ENCODE peak calls at places on chromosomes 4 and X, in five cellular contexts. X is Karpas-422, H is AG09309, S is aorta, N is skeletal muscle cell. C is an unnamed sample.

GRCh38 chr4:147528054-147528453 is 47.2 kb downstream of the EDNRA start:
- DNase-seq in N (no peak), H (no peak), S (no peak), X (no peak), C (no peak)

GRCh38 chrX:55144697-55145096 is 55.9 kb downstream of the PAGE2 start:
- DNase-seq in N (no peak), S (no peak), H (no peak), X (no peak), C (no peak)

GRCh38 chr4:19382993-19383392 is 868.7 kb upstream of the SLIT2 start:
- DNase-seq in S (no peak), H (peak; percentile 71), X (no peak), N (peak; percentile 66), C (peak; percentile 35)

GRCh38 chr4:83780334-83780733 is 244.4 kb downstream of the GPAT3 start:
- DNase-seq in N (no peak), X (no peak), S (no peak), H (no peak), C (peak; percentile 54)

GRCh38 chr4:88759039-88759631 is 61.5 kb upstream of the NAP1L5 start:
- DNase-seq in S (no peak), H (peak; percentile 18), X (no peak), N (peak; percentile 86), C (peak; percentile 76)

GRCh38 chr4:102625232-102625930 is 124.2 kb downstream of the NFKB1 start:
- DNase-seq in N (no peak), X (peak; percentile 62), H (no peak), S (peak; percentile 73), C (peak; percentile 68)

GRCh38 chr4:178275671-178276360 is 833.6 kb upstream of the AGA start:
- DNase-seq in N (no peak), H (no peak), X (no peak), S (no peak), C (no peak)

GRCh38 chr4:105059337-105059736 is 87.3 kb upstream of the TET2 start:
- DNase-seq in H (no peak), S (no peak), N (no peak), X (no peak), C (peak; percentile 46)

GRCh38 chr4:52956691-52957090 is 94.6 kb downstream of the RASL11B start:
- DNase-seq in H (no peak), S (no peak), X (no peak), N (no peak), C (no peak)

GRCh38 chrX:112677167-112677566 is 2.6 kb downstream of the LHFPL1 start:
- DNase-seq in N (peak; percentile 72), S (no peak), X (no peak), H (no peak), C (no peak)

GRCh38 chr4:67437974-67438713 is 107.2 kb downstream of the CENPC start:
- DNase-seq in S (no peak), N (peak; percentile 71), H (peak; percentile 56), X (no peak), C (peak; percentile 75)

GRCh38 chr4:98143001-98143899 is at the start of gene STPG2:
- DNase-seq in S (peak; percentile 95), N (peak; percentile 19), H (peak; percentile 42), X (peak; percentile 99), C (peak; percentile 94)

GRCh38 chrX:34132028-34132427 is at the start of gene FAM47A:
- DNase-seq in N (no peak), X (no peak), S (no peak), H (no peak), C (no peak)

GRCh38 chrX:104430720-104431119 is 135.3 kb upstream of the IL1RAPL2 start:
- DNase-seq in S (no peak), X (no peak), H (no peak), N (no peak), C (peak; percentile 81)

GRCh38 chr4:137253949-137254348 is 278.3 kb downstream of the PCDH18 start:
- DNase-seq in H (peak; percentile 18), X (no peak), N (peak; percentile 52), S (no peak), C (peak; percentile 23)

GRCh38 chr4:16269742-16270522 is 43.7 kb upstream of the TAPT1 start:
- DNase-seq in N (peak; percentile 94), H (peak; percentile 97), X (no peak), S (peak; percentile 67), C (peak; percentile 83)

GRCh38 chrX:30577362-30577961 is at the start of gene TASL:
- DNase-seq in N (no peak), S (peak; percentile 55), X (peak; percentile 74), H (no peak), C (no peak)

GRCh38 chrX:8988456-8988855 is 45.5 kb downstream of the FAM9B start:
- DNase-seq in H (no peak), N (peak; percentile 16), S (peak; percentile 65), X (no peak), C (peak; percentile 88)

GRCh38 chrX:45596190-45596808 is 395.6 kb upstream of the DIPK2B start:
- DNase-seq in X (no peak), S (no peak), H (no peak), N (no peak), C (no peak)

GRCh38 chrX:16970977-16971376 is 24.5 kb downstream of the REPS2 start:
- DNase-seq in S (no peak), H (no peak), X (no peak), N (no peak), C (peak; percentile 64)

GRCh38 chrX:9071031-9071650 is 37.2 kb upstream of the FAM9B start:
- DNase-seq in S (no peak), H (no peak), X (no peak), N (no peak), C (peak; percentile 0)

GRCh38 chr4:126364290-126364978 is 1049.7 kb downstream of the FAT4 start:
- DNase-seq in X (no peak), S (no peak), H (no peak), N (no peak), C (no peak)

GRCh38 chrX:115023139-115023538 is 5.7 kb upstream of the IL13RA2 start:
- DNase-seq in X (no peak), N (peak; percentile 52), H (peak; percentile 54), S (no peak), C (peak; percentile 91)
- H3K4me3 ChIP-seq in X (no peak overlapping the region), N (no peak overlapping the region), H (no peak overlapping the region), S (no peak overlapping the region), C (no peak overlapping the region)

GRCh38 chr4:149110499-149110898 is 668.3 kb upstream of the NR3C2 start:
- DNase-seq in S (no peak), X (no peak), H (no peak), N (no peak), C (no peak)

GRCh38 chr4:149108626-149109025 is 666.4 kb upstream of the NR3C2 start:
- DNase-seq in N (no peak), H (no peak), X (no peak), S (no peak), C (no peak)

GRCh38 chr4:149112109-149112508 is 669.9 kb upstream of the NR3C2 start:
- DNase-seq in X (no peak), N (no peak), S (no peak), H (no peak), C (no peak)

GRCh38 chr4:149113804-149114430 is 671.7 kb upstream of the NR3C2 start:
- DNase-seq in N (no peak), H (peak; percentile 42), X (no peak), S (no peak), C (peak; percentile 35)
- H3K4me3 ChIP-seq in N (no peak overlapping the region), H (no peak overlapping the region), X (no peak overlapping the region), S (no peak overlapping the region), C (no peak overlapping the region)

GRCh38 chr4:140427104-140427918 is at the start of gene CLGN:
- DNase-seq in H (no peak), X (peak; percentile 74), N (no peak), S (peak; percentile 58), C (peak; percentile 47)

GRCh38 chr4:140426610-140427103 is 791 bp downstream of the CLGN start:
- DNase-seq in X (no peak), H (no peak), S (no peak), N (no peak), C (no peak)

GRCh38 chr4:140423106-140423505 is 4.3 kb downstream of the CLGN start:
- DNase-seq in H (no peak), S (no peak), X (no peak), N (no peak), C (peak; percentile 40)

DNA sequence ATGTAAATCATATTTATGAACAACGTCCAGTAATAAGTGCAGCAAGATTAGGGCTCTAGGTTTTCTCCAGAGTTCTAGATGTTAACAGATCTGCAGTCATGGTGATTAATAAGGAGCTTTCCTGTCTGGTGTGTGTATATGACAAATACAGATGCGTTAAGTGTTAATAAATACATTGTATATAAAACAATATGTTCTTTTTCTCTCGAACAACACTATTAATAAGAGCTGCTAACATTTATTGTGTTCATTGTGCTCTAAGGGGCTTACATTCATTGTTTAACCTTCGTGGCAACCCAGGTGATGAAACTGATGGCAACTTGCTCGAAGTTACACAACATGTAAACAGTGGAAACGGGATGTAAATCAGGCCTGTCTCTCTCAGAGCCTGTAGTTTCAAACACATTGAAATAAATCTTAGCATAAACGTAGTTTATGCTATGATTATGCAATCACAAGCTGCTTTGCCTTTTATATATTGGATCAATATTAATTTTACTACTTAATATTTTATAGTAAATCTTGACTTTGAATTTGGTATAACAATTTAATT is 547 bp upstream of the CLGN start:
- DNase-seq in S (no peak), H (no peak), N (no peak), X (no peak), C (no peak)
- H3K4me3 ChIP-seq in S (no peak overlapping the region), H (peak overlapping the region; percentile 41), N (peak overlapping the region; percentile 67), X (peak overlapping the region; percentile 66), C (peak overlapping the region; percentile 61)

DNA sequence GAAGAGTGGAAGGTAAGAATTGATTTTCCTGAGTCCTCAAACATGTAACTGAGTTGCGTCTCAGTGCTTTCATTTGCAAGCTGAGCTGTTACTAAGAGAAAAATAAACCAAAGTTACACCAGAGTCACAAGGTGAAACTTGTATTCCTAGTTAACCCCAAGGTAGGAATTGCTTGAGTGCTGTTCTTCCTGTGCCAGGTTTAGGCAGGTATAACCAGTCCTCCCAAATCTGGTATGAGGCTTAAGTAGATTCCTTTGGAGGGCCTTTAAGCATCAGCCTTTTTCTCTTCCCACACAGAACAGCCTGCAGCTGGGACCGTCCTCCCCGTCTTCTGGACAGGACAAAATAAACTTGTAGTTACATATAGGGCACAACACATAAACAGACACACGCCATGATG is 2.3 kb upstream of the BTC start:
- DNase-seq in H (no peak), N (no peak), S (no peak), X (no peak), C (peak; percentile 63)
- H3K4me3 ChIP-seq in H (no peak overlapping the region), N (no peak overlapping the region), S (no peak overlapping the region), X (no peak overlapping the region), C (no peak overlapping the region)

GRCh38 chr4:1216076-1216614 is 32.8 kb downstream of the CTBP1 start:
- DNase-seq in N (no peak), H (no peak), S (no peak), X (no peak), C (no peak)
- H3K4me3 ChIP-seq in N (no peak overlapping the region), H (no peak overlapping the region), S (no peak overlapping the region), X (no peak overlapping the region), C (no peak overlapping the region)

GRCh38 chr4:145791988-145792387 is 112.0 kb downstream of the C4orf51 start:
- DNase-seq in N (no peak), X (no peak), H (no peak), S (no peak), C (no peak)
- H3K4me3 ChIP-seq in N (no peak overlapping the region), X (no peak overlapping the region), H (no peak overlapping the region), S (no peak overlapping the region), C (no peak overlapping the region)

C was measured in epithelial cell of esophagus.